ENCODE peak calls at places on chromosome 13, in six cellular contexts. S is Daoy; V is suprapubic skin; D is activated CD8-positive, alpha-beta memory T cell treated with anti-CD3 and anti-CD28 coated beads, Interleukin-2, amount 10 ng/mL, durations not matched to agents 7 days and 5 days; Z is breast epithelium; A is CD8-positive, alpha-beta memory T cell. L is an unnamed sample.

GRCh38 chr13:73138276-73138950 is 79.6 kb downstream of the KLF5 start:
- DNase-seq in V (no peak), D (no peak), A (no peak), Z (no peak), S (peak; percentile 4), L (no peak)

GRCh38 chr13:99686157-99686572 is 184.9 kb downstream of the TM9SF2 start:
- DNase-seq in Z (no peak), S (peak; percentile 50), A (no peak), V (no peak), D (no peak), L (no peak)

GRCh38 chr13:23772717-23773116 is 116.5 kb downstream of the MIPEP start:
- DNase-seq in A (no peak), S (no peak), Z (no peak), V (no peak), D (no peak), L (no peak)

GRCh38 chr13:82597737-82598136 is 1284.5 kb downstream of the SLITRK1 start:
- DNase-seq in D (no peak), V (no peak), Z (no peak), A (no peak), S (no peak), L (no peak)

GRCh38 chr13:26987614-26988013 is 184.0 kb downstream of the USP12 start:
- DNase-seq in S (no peak), V (no peak), Z (no peak), D (no peak), A (no peak), L (no peak)

GRCh38 chr13:80030491-80030890 is 310.4 kb downstream of the SPRY2 start:
- DNase-seq in V (no peak), D (no peak), Z (no peak), S (peak; percentile 43), A (no peak), L (peak; percentile 41)

GRCh38 chr13:36006347-36006746 is 124.8 kb downstream of the DCLK1 start:
- DNase-seq in S (no peak), Z (no peak), D (no peak), A (no peak), V (no peak), L (no peak)

GRCh38 chr13:91504216-91504615 is 105.8 kb downstream of the GPC5 start:
- DNase-seq in V (no peak), D (no peak), S (no peak), Z (no peak), A (no peak), L (no peak)

GRCh38 chr13:24038846-24039330 is 121.6 kb upstream of the SPATA13 start:
- DNase-seq in D (no peak), Z (no peak), S (no peak), V (no peak), A (no peak), L (no peak)

GRCh38 chr13:25281937-25282332 is 5.4 kb downstream of the MTMR6 start:
- DNase-seq in D (no peak), S (no peak), V (no peak), A (no peak), Z (no peak), L (no peak)